ENCODE peak calls at places on chromosomes 13 and 19, in nine cellular contexts. M, J, D, G, U, C, L, O and H are unnamed samples.

GRCh38 chr19:58395979-58396627 is 647 bp downstream of the RNF225 start:
- DNase-seq in O (peak; percentile 20), G (peak; percentile 45), U (no peak), L (no peak), C (no peak), D (no peak), J (peak; percentile 57), M (no peak), H (no peak)

GRCh38 chr13:40590112-40590862 is 76.2 kb downstream of the FOXO1 start:
- DNase-seq in U (no peak), L (no peak), M (no peak), O (no peak), C (no peak), G (no peak), J (no peak), D (no peak), H (no peak)

GRCh38 chr13:46352810-46353209 is 34.2 kb downstream of the RUBCNL start:
- DNase-seq in G (no peak), M (no peak), D (peak; percentile 84), C (no peak), L (no peak), O (no peak), U (no peak), J (no peak), H (no peak)

GRCh38 chr13:51803422-51804294 is at the start of gene DHRS12:
- DNase-seq in M (peak; percentile 92), O (peak; percentile 96), L (peak; percentile 73), D (peak; percentile 80), U (peak; percentile 93), C (peak; percentile 87), G (peak; percentile 83), J (peak; percentile 82), H (peak; percentile 87)

GRCh38 chr19:48413879-48414623 is 20.6 kb downstream of the GRIN2D start:
- DNase-seq in M (no peak), G (peak; percentile 57), C (no peak), U (no peak), O (peak; percentile 61), L (peak; percentile 56), J (peak; percentile 68), D (peak; percentile 19), H (no peak)

GRCh38 chr13:85333511-85333910 is 465.7 kb downstream of the SLITRK6 start:
- DNase-seq in G (no peak), J (no peak), U (no peak), L (no peak), D (no peak), M (no peak), C (no peak), O (no peak), H (no peak)

GRCh38 chr13:112331675-112332074 is 44.5 kb upstream of the SPACA7 start:
- DNase-seq in M (no peak), D (no peak), U (no peak), C (no peak), L (no peak), G (no peak), O (no peak), J (no peak), H (no peak)

GRCh38 chr19:52602931-52603330 is 32.8 kb downstream of the ZNF701 start:
- DNase-seq in C (no peak), O (no peak), D (no peak), M (no peak), J (no peak), G (no peak), L (no peak), U (no peak), H (no peak)